ENCODE peak calls at places on chromosomes 1 and 21, in five cellular contexts. One of them, this sample, is unnamed.

GRCh38 chr1:53328009-53328489 is at the start of gene LRP8:
- DNase-seq in ovary: peak; percentile 72
- DNase-seq in effector memory CD4-positive, alpha-beta T cell: peak; percentile 48
- DNase-seq in naive thymus-derived CD4-positive, alpha-beta T cell: peak; percentile 71
- DNase-seq in right cardiac atrium: peak; percentile 76
- DNase-seq in this sample: peak; percentile 64

GRCh38 chr1:91569411-91570104 is 68.9 kb downstream of the CDC7 start:
- DNase-seq in naive thymus-derived CD4-positive, alpha-beta T cell: peak; percentile 18
- DNase-seq in right cardiac atrium: peak; percentile 92
- DNase-seq in ovary: peak; percentile 21
- DNase-seq in effector memory CD4-positive, alpha-beta T cell: no peak
- DNase-seq in this sample: no peak

GRCh38 chr1:215146252-215146975 is 63.9 kb downstream of the KCNK2 start:
- DNase-seq in effector memory CD4-positive, alpha-beta T cell: no peak
- DNase-seq in ovary: no peak
- DNase-seq in naive thymus-derived CD4-positive, alpha-beta T cell: peak; percentile 23
- DNase-seq in right cardiac atrium: no peak
- DNase-seq in this sample: no peak

GRCh38 chr1:223135176-223135575 is 7.9 kb downstream of the TLR5 start:
- DNase-seq in right cardiac atrium: peak; percentile 60
- DNase-seq in effector memory CD4-positive, alpha-beta T cell: no peak
- DNase-seq in naive thymus-derived CD4-positive, alpha-beta T cell: no peak
- DNase-seq in ovary: peak; percentile 52
- DNase-seq in this sample: no peak

GRCh38 chr1:177706977-177707376 is 262.9 kb downstream of the SEC16B start:
- DNase-seq in ovary: no peak
- DNase-seq in effector memory CD4-positive, alpha-beta T cell: no peak
- DNase-seq in naive thymus-derived CD4-positive, alpha-beta T cell: no peak
- DNase-seq in right cardiac atrium: no peak
- DNase-seq in this sample: no peak

GRCh38 chr1:117656202-117656641 is 50.4 kb downstream of the TENT5C start:
- DNase-seq in effector memory CD4-positive, alpha-beta T cell: peak; percentile 79
- DNase-seq in right cardiac atrium: no peak
- DNase-seq in naive thymus-derived CD4-positive, alpha-beta T cell: peak; percentile 91
- DNase-seq in ovary: no peak
- DNase-seq in this sample: no peak

GRCh38 chr1:87113313-87113712 is 198.9 kb downstream of the HS2ST1 start:
- DNase-seq in effector memory CD4-positive, alpha-beta T cell: no peak
- DNase-seq in naive thymus-derived CD4-positive, alpha-beta T cell: no peak
- DNase-seq in ovary: no peak
- DNase-seq in right cardiac atrium: peak; percentile 74
- DNase-seq in this sample: no peak

GRCh38 chr1:65174585-65174984 is 26.6 kb downstream of the AK4 start:
- DNase-seq in effector memory CD4-positive, alpha-beta T cell: no peak
- DNase-seq in right cardiac atrium: peak; percentile 76
- DNase-seq in ovary: peak; percentile 31
- DNase-seq in naive thymus-derived CD4-positive, alpha-beta T cell: no peak
- DNase-seq in this sample: peak; percentile 35

GRCh38 chr1:22398656-22399420 is 52.8 kb upstream of the ZBTB40 start:
- DNase-seq in right cardiac atrium: no peak
- DNase-seq in effector memory CD4-positive, alpha-beta T cell: no peak
- DNase-seq in naive thymus-derived CD4-positive, alpha-beta T cell: peak; percentile 69
- DNase-seq in ovary: no peak
- DNase-seq in this sample: no peak

GRCh38 chr1:190464686-190465085 is 13.0 kb downstream of the BRINP3 start:
- DNase-seq in effector memory CD4-positive, alpha-beta T cell: no peak
- DNase-seq in right cardiac atrium: no peak
- DNase-seq in ovary: no peak
- DNase-seq in naive thymus-derived CD4-positive, alpha-beta T cell: no peak
- DNase-seq in this sample: no peak

DNA sequence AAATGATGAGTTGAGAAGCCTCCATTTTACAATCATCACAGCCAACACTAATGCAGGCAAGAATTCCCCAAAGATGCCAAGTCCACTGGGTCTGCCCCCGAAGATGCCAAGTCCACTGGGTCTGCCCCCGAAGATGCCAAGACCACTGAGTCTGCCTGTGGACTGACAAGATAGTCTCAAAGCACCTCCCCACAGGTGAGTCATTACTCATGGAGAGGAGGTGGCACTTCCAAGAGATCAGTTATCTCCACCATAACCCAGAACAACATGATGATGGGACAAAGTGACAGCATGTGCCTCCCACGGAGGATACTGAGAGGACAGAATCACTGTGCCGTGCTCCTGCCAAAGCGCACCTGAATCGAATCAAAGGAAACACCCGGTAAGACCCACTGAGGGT is 4.8 kb downstream of the PTTG1IP start:
- DNase-seq in effector memory CD4-positive, alpha-beta T cell: no peak
- DNase-seq in ovary: no peak
- DNase-seq in right cardiac atrium: no peak
- DNase-seq in naive thymus-derived CD4-positive, alpha-beta T cell: no peak
- DNase-seq in this sample: no peak
- H3K4me1 ChIP-seq in effector memory CD4-positive, alpha-beta T cell: peaks cover 73% of the 10 kb centered on the region
- H3K4me1 ChIP-seq in ovary: peaks cover 27% of the 10 kb centered on the region
- H3K4me1 ChIP-seq in right cardiac atrium: peaks cover 25% of the 10 kb centered on the region
- H3K4me1 ChIP-seq in naive thymus-derived CD4-positive, alpha-beta T cell: peaks cover 71% of the 10 kb centered on the region
- H3K4me1 ChIP-seq in this sample: peaks cover 17% of the 10 kb centered on the region

GRCh38 chr1:236799001-236799400 is 3.9 kb downstream of the MTR start:
- DNase-seq in ovary: no peak
- DNase-seq in effector memory CD4-positive, alpha-beta T cell: no peak
- DNase-seq in right cardiac atrium: no peak
- DNase-seq in naive thymus-derived CD4-positive, alpha-beta T cell: no peak
- DNase-seq in this sample: no peak
- H3K4me1 ChIP-seq in ovary: peaks cover 7% of the 10 kb centered on the region
- H3K4me1 ChIP-seq in effector memory CD4-positive, alpha-beta T cell: peaks cover 6% of the 10 kb centered on the region
- H3K4me1 ChIP-seq in right cardiac atrium: no peaks in the 10 kb centered on the region
- H3K4me1 ChIP-seq in naive thymus-derived CD4-positive, alpha-beta T cell: peaks cover 13% of the 10 kb centered on the region
- H3K4me1 ChIP-seq in this sample: peaks cover 22% of the 10 kb centered on the region

GRCh38 chr1:93700532-93701469 is 19.2 kb upstream of the BCAR3 start:
- DNase-seq in ovary: no peak
- DNase-seq in right cardiac atrium: no peak
- DNase-seq in naive thymus-derived CD4-positive, alpha-beta T cell: no peak
- DNase-seq in effector memory CD4-positive, alpha-beta T cell: no peak
- DNase-seq in this sample: no peak
- H3K4me1 ChIP-seq in ovary: no peaks in the 10 kb centered on the region
- H3K4me1 ChIP-seq in right cardiac atrium: peaks cover 8% of the 10 kb centered on the region
- H3K4me1 ChIP-seq in naive thymus-derived CD4-positive, alpha-beta T cell: no peaks in the 10 kb centered on the region
- H3K4me1 ChIP-seq in effector memory CD4-positive, alpha-beta T cell: no peaks in the 10 kb centered on the region
- H3K4me1 ChIP-seq in this sample: no peaks in the 10 kb centered on the region

GRCh38 chr1:34904236-34905097 is 25.0 kb downstream of the DLGAP3 start:
- DNase-seq in effector memory CD4-positive, alpha-beta T cell: no peak
- DNase-seq in right cardiac atrium: no peak
- DNase-seq in naive thymus-derived CD4-positive, alpha-beta T cell: no peak
- DNase-seq in ovary: no peak
- DNase-seq in this sample: no peak

GRCh38 chr1:34899471-34899870 is 30.0 kb downstream of the DLGAP3 start:
- DNase-seq in right cardiac atrium: no peak
- DNase-seq in ovary: no peak
- DNase-seq in naive thymus-derived CD4-positive, alpha-beta T cell: no peak
- DNase-seq in effector memory CD4-positive, alpha-beta T cell: no peak
- DNase-seq in this sample: no peak

GRCh38 chr1:34899906-34900305 is 29.5 kb downstream of the DLGAP3 start:
- DNase-seq in right cardiac atrium: no peak
- DNase-seq in ovary: no peak
- DNase-seq in effector memory CD4-positive, alpha-beta T cell: no peak
- DNase-seq in naive thymus-derived CD4-positive, alpha-beta T cell: no peak
- DNase-seq in this sample: no peak

GRCh38 chr1:34900775-34901502 is 28.5 kb downstream of the DLGAP3 start:
- DNase-seq in effector memory CD4-positive, alpha-beta T cell: no peak
- DNase-seq in naive thymus-derived CD4-positive, alpha-beta T cell: no peak
- DNase-seq in right cardiac atrium: no peak
- DNase-seq in ovary: no peak
- DNase-seq in this sample: no peak

GRCh38 chr1:34901919-34902318 is 27.5 kb downstream of the DLGAP3 start:
- DNase-seq in effector memory CD4-positive, alpha-beta T cell: no peak
- DNase-seq in ovary: no peak
- DNase-seq in right cardiac atrium: no peak
- DNase-seq in naive thymus-derived CD4-positive, alpha-beta T cell: no peak
- DNase-seq in this sample: no peak
- H3K4me1 ChIP-seq in effector memory CD4-positive, alpha-beta T cell: no peaks in the 10 kb centered on the region
- H3K4me1 ChIP-seq in ovary: no peaks in the 10 kb centered on the region
- H3K4me1 ChIP-seq in right cardiac atrium: no peaks in the 10 kb centered on the region
- H3K4me1 ChIP-seq in naive thymus-derived CD4-positive, alpha-beta T cell: no peaks in the 10 kb centered on the region
- H3K4me1 ChIP-seq in this sample: no peaks in the 10 kb centered on the region

DNA sequence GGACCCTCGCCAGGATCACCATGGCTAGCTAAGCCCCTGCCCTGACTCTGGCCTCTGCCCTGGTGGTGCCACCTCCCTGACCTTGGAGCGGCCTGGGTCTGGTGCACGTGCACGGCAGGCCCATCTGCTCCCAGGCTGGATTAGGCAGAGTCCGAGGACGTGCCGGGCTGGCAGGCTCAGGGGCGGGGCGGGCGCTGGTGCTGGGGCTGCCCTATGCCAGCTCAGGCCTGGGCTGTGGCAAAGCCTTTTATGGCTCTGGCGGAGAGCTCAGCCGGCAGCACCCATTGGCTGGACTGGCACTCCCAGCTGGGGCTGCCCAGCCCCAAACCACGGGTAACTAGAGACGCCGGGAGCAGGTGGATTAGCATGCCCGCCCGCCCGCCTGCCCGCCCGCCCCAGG is 17.1 kb upstream of the EDN2 start:
- DNase-seq in naive thymus-derived CD4-positive, alpha-beta T cell: no peak
- DNase-seq in ovary: no peak
- DNase-seq in right cardiac atrium: no peak
- DNase-seq in effector memory CD4-positive, alpha-beta T cell: no peak
- DNase-seq in this sample: peak; percentile 86
- H3K4me1 ChIP-seq in naive thymus-derived CD4-positive, alpha-beta T cell: no peaks in the 10 kb centered on the region
- H3K4me1 ChIP-seq in ovary: peaks cover 1% of the 10 kb centered on the region
- H3K4me1 ChIP-seq in right cardiac atrium: peaks cover 10% of the 10 kb centered on the region
- H3K4me1 ChIP-seq in effector memory CD4-positive, alpha-beta T cell: no peaks in the 10 kb centered on the region
- H3K4me1 ChIP-seq in this sample: peaks cover 31% of the 10 kb centered on the region